ENCODE peak calls at places on chromosomes 16 and 17, in nine cellular contexts. I, D, S, O, L, B, T, R and N are unnamed samples.

GRCh38 chr17:57998234-57998746 is 8.8 kb downstream of the SRSF1 start:
- DNase-seq in B (no peak), R (no peak), O (no peak), L (no peak), I (no peak), S (no peak), D (no peak), T (no peak), N (no peak)

GRCh38 chr17:31294839-31295488 is 2.1 kb downstream of the OMG start:
- DNase-seq in D (no peak), L (no peak), T (no peak), S (no peak), B (no peak), I (no peak), R (no peak), O (no peak), N (no peak)

GRCh38 chr16:52621651-52622050 is 74.7 kb upstream of the TOX3 start:
- DNase-seq in T (no peak), D (no peak), I (no peak), O (no peak), R (no peak), S (no peak), B (no peak), L (no peak), N (no peak)

GRCh38 chr17:78921437-78921971 is 3.7 kb downstream of the TIMP2 start:
- DNase-seq in O (peak; percentile 47), I (no peak), S (no peak), R (no peak), T (no peak), B (no peak), L (no peak), D (no peak), N (no peak)

GRCh38 chr17:48003686-48004120 is 32.8 kb downstream of the CDK5RAP3 start:
- DNase-seq in S (no peak), B (no peak), R (peak; percentile 58), I (no peak), T (no peak), D (no peak), L (no peak), O (no peak), N (no peak)

GRCh38 chr17:4703330-4703691 is 626 bp downstream of the PELP1 start:
- DNase-seq in R (no peak), T (no peak), O (no peak), D (no peak), B (no peak), S (no peak), L (no peak), I (no peak), N (no peak)

GRCh38 chr17:19897108-19897854 is 29.5 kb upstream of the ULK2 start:
- DNase-seq in S (no peak), O (peak; percentile 47), L (peak; percentile 67), D (peak; percentile 85), I (peak; percentile 38), R (no peak), B (no peak), T (no peak), N (no peak)

GRCh38 chr17:45886852-45887251 is 7.5 kb upstream of the MAPT start:
- DNase-seq in R (no peak), S (no peak), B (no peak), I (no peak), T (no peak), L (no peak), D (no peak), O (no peak), N (no peak)

GRCh38 chr16:47262938-47263337 is 119.2 kb upstream of the NETO2 start:
- DNase-seq in O (no peak), I (no peak), B (no peak), S (no peak), T (no peak), R (no peak), L (no peak), D (no peak), N (no peak)

GRCh38 chr17:6105608-6106007 is 35.4 kb downstream of the WSCD1 start:
- DNase-seq in S (no peak), B (no peak), D (no peak), O (no peak), I (no peak), L (no peak), R (no peak), T (no peak), N (no peak)

GRCh38 chr16:68064791-68065365 is 20.3 kb upstream of the NFATC3 start:
- DNase-seq in T (no peak), I (peak; percentile 70), O (peak; percentile 69), S (peak; percentile 73), B (peak; percentile 62), R (peak; percentile 79), D (peak; percentile 63), L (peak; percentile 65), N (peak; percentile 69)

GRCh38 chr17:17710728-17711541 is 29.7 kb downstream of the RAI1 start:
- DNase-seq in B (no peak), I (peak; percentile 94), R (peak; percentile 84), O (peak; percentile 92), D (peak; percentile 95), L (peak; percentile 82), S (no peak), T (no peak), N (no peak)

GRCh38 chr17:77332034-77332971 is 191.5 kb downstream of the SEC14L1 start:
- DNase-seq in O (no peak), R (no peak), D (peak; percentile 86), I (no peak), T (no peak), B (no peak), L (no peak), S (no peak), N (peak; percentile 15)

GRCh38 chr16:53022374-53022773 is 30.3 kb downstream of the CHD9NB start:
- DNase-seq in L (peak; percentile 16), S (peak; percentile 76), T (no peak), B (no peak), I (peak; percentile 70), O (peak; percentile 31), D (peak; percentile 53), R (peak; percentile 84), N (peak; percentile 48)

GRCh38 chr17:32910769-32911168 is 17.2 kb upstream of the TMEM98 start:
- DNase-seq in D (no peak), S (no peak), T (no peak), B (no peak), R (no peak), L (no peak), I (no peak), O (no peak), N (no peak)

GRCh38 chr17:77100009-77100408 is 40.8 kb upstream of the SEC14L1 start:
- DNase-seq in D (no peak), S (no peak), B (no peak), I (no peak), O (no peak), R (peak; percentile 37), L (no peak), T (no peak), N (no peak)

GRCh38 chr16:26963109-26963508 is 103.6 kb upstream of the C16orf82 start:
- DNase-seq in B (no peak), T (no peak), S (peak; percentile 4), R (peak; percentile 68), D (no peak), I (no peak), O (no peak), L (no peak), N (no peak)
- TF ChIP-seq CTCF in B (no peak), T (peak; percentile 73), S (peak; percentile 9), R (peak; percentile 73), D (no peak), I (no peak), O (no peak), L (no peak), N (peak; percentile 7)

GRCh38 chr17:60971515-60972369 is 294.1 kb downstream of the BCAS3 start:
- DNase-seq in B (peak; percentile 16), D (peak; percentile 76), T (peak; percentile 5), R (peak; percentile 71), O (peak; percentile 28), S (peak; percentile 64), I (peak; percentile 20), L (peak; percentile 22), N (peak; percentile 47)
- TF ChIP-seq CTCF in B (peak; percentile 55), D (peak; percentile 97), T (no peak), R (peak; percentile 86), O (peak; percentile 42), S (peak; percentile 61), I (peak; percentile 40), L (peak; percentile 45), N (peak; percentile 32)

GRCh38 chr17:50057521-50057991 is 1.6 kb downstream of the ITGA3 start:
- DNase-seq in I (no peak), T (no peak), B (no peak), R (no peak), O (peak; percentile 34), L (peak; percentile 44), D (no peak), S (no peak), N (no peak)

GRCh38 chr17:50055055-50055425 is 870 bp upstream of the ITGA3 start:
- DNase-seq in O (peak; percentile 92), T (no peak), R (peak; percentile 26), S (peak; percentile 47), B (no peak), I (peak; percentile 84), L (no peak), D (peak; percentile 95), N (no peak)

GRCh38 chr17:50056961-50057330 is 1.0 kb downstream of the ITGA3 start:
- DNase-seq in B (no peak), R (peak; percentile 49), S (peak; percentile 35), L (no peak), D (peak; percentile 52), O (peak; percentile 39), T (no peak), I (no peak), N (no peak)

GRCh38 chr17:50055426-50056216 is at the start of gene ITGA3:
- DNase-seq in R (peak; percentile 92), O (peak; percentile 89), L (peak; percentile 71), B (peak; percentile 36), I (peak; percentile 88), D (peak; percentile 98), T (peak; percentile 84), S (peak; percentile 89), N (peak; percentile 76)

GRCh38 chr17:50056217-50056960 is 479 bp downstream of the ITGA3 start:
- DNase-seq in B (peak; percentile 47), O (peak; percentile 85), D (peak; percentile 67), S (peak; percentile 86), R (peak; percentile 93), L (peak; percentile 68), I (no peak), T (no peak), N (peak; percentile 81)
- TF ChIP-seq CTCF in B (peak; percentile 29), O (peak; percentile 55), D (peak; percentile 60), S (peak; percentile 41), R (peak; percentile 58), L (peak; percentile 11), I (peak; percentile 63), T (peak; percentile 77), N (peak; percentile 48)

GRCh38 chr17:41615454-41615853 is 2.9 kb upstream of the KRT16 start:
- DNase-seq in R (peak; percentile 34), O (no peak), I (peak; percentile 77), L (no peak), D (peak; percentile 55), B (no peak), S (no peak), T (peak; percentile 31), N (no peak)
- TF ChIP-seq CTCF in R (no peak), O (no peak), I (no peak), L (no peak), D (no peak), B (no peak), S (no peak), T (no peak), N (no peak)